ENCODE peak calls at places on chromosome 1, in seven cellular contexts. J, D, G, B, Y, A and E are unnamed samples.

GRCh38 chr1:64240209-64240608 is 36.8 kb downstream of the UBE2U start:
- DNase-seq in Y (no peak), A (no peak), G (no peak), D (peak; percentile 79), J (no peak), B (no peak), E (no peak)

GRCh38 chr1:2784854-2785630 is 16.5 kb downstream of the TTC34 start:
- DNase-seq in Y (no peak), G (no peak), B (no peak), J (peak; percentile 7), D (no peak), A (no peak), E (no peak)

GRCh38 chr1:17075470-17076255 is 21.8 kb upstream of the SDHB start:
- DNase-seq in Y (no peak), A (peak; percentile 66), G (no peak), D (no peak), B (no peak), J (no peak), E (no peak)

GRCh38 chr1:164712131-164713031 is 153.4 kb downstream of the PBX1 start:
- DNase-seq in J (no peak), D (peak; percentile 59), B (no peak), A (no peak), Y (no peak), G (no peak), E (no peak)

GRCh38 chr1:7454895-7455784 is 316.0 kb upstream of the VAMP3 start:
- DNase-seq in B (no peak), A (no peak), Y (no peak), G (no peak), J (no peak), D (peak; percentile 22), E (no peak)

GRCh38 chr1:88595355-88595754 is 88.7 kb upstream of the PKN2 start:
- DNase-seq in G (no peak), D (peak; percentile 58), J (no peak), B (no peak), A (peak; percentile 25), Y (peak; percentile 43), E (no peak)

GRCh38 chr1:211975152-211975941 is 60.0 kb downstream of the INTS7 start:
- DNase-seq in D (peak; percentile 56), G (no peak), A (no peak), Y (no peak), J (no peak), B (no peak), E (no peak)

GRCh38 chr1:218397752-218398339 is 52.7 kb downstream of the TGFB2 start:
- DNase-seq in Y (no peak), J (no peak), G (no peak), D (peak; percentile 49), B (no peak), A (no peak), E (no peak)

GRCh38 chr1:180231506-180232420 is 1.7 kb downstream of the LHX4 start:
- DNase-seq in D (peak; percentile 32), G (no peak), A (peak; percentile 70), Y (no peak), B (no peak), J (no peak), E (no peak)

GRCh38 chr1:185450123-185450788 is 133.2 kb upstream of the IVNS1ABP start:
- DNase-seq in D (no peak), J (no peak), A (no peak), G (no peak), B (no peak), Y (no peak), E (no peak)

GRCh38 chr1:206472454-206472853 is 2.2 kb downstream of the IKBKE start:
- DNase-seq in B (peak; percentile 40), Y (no peak), G (no peak), A (no peak), D (peak; percentile 73), J (no peak), E (no peak)

GRCh38 chr1:117671781-117672501 is 66.1 kb downstream of the TENT5C start:
- DNase-seq in A (no peak), Y (no peak), G (no peak), J (no peak), B (no peak), D (peak; percentile 77), E (no peak)

GRCh38 chr1:243508303-243508713 is 252.5 kb downstream of the SDCCAG8 start:
- DNase-seq in G (peak; percentile 36), A (peak; percentile 44), J (peak; percentile 37), Y (no peak), D (no peak), B (peak; percentile 69), E (no peak)

GRCh38 chr1:227729881-227730629 is 5.0 kb downstream of the JMJD4 start:
- DNase-seq in G (no peak), J (no peak), B (no peak), D (peak; percentile 70), A (peak; percentile 76), Y (peak; percentile 51), E (no peak)

GRCh38 chr1:21725738-21726392 is 56.7 kb upstream of the RAP1GAP start:
- DNase-seq in Y (no peak), B (no peak), J (no peak), G (no peak), A (no peak), D (no peak), E (no peak)

GRCh38 chr1:3327389-3327702 is 127.1 kb upstream of the ARHGEF16 start:
- DNase-seq in A (no peak), J (no peak), Y (no peak), G (no peak), D (no peak), B (no peak), E (no peak)

GRCh38 chr1:204418174-204419063 is 6.8 kb upstream of the PPP1R15B start:
- DNase-seq in G (no peak), J (no peak), B (no peak), D (peak; percentile 50), Y (no peak), A (peak; percentile 56), E (no peak)

GRCh38 chr1:226349801-226350503 is 41.0 kb upstream of the LIN9 start:
- DNase-seq in B (no peak), Y (no peak), A (peak; percentile 46), J (no peak), D (no peak), G (no peak), E (no peak)

GRCh38 chr1:165501975-165502358 is 41.8 kb upstream of the LRRC52 start:
- DNase-seq in G (no peak), B (no peak), A (no peak), D (peak; percentile 35), J (no peak), Y (no peak), E (no peak)

GRCh38 chr1:204025917-204026709 is 46.8 kb upstream of the SOX13 start:
- DNase-seq in J (no peak), Y (no peak), G (no peak), B (no peak), D (no peak), A (no peak), E (no peak)

GRCh38 chr1:19647643-19648042 is 3.5 kb downstream of the NBL1 start:
- DNase-seq in A (no peak), D (peak; percentile 26), G (no peak), B (peak; percentile 64), Y (no peak), J (no peak), E (no peak)

GRCh38 chr1:61076728-61077675 is 5.4 kb upstream of the NFIA start:
- DNase-seq in J (peak; percentile 66), D (peak; percentile 92), Y (peak; percentile 69), A (peak; percentile 65), G (peak; percentile 84), B (peak; percentile 88), E (peak; percentile 62)

GRCh38 chr1:58162952-58163550 is 383.5 kb downstream of the OMA1 start:
- DNase-seq in B (no peak), J (no peak), G (no peak), D (peak; percentile 65), A (no peak), Y (peak; percentile 50), E (no peak)

GRCh38 chr1:221182791-221183533 is 303.7 kb downstream of the HLX start:
- DNase-seq in B (no peak), D (no peak), A (no peak), J (no peak), G (no peak), Y (no peak), E (peak; percentile 70)

GRCh38 chr1:21956720-21957552 is 19.8 kb upstream of the HSPG2 start:
- DNase-seq in Y (peak; percentile 52), B (peak; percentile 69), D (peak; percentile 40), J (no peak), G (peak; percentile 67), A (peak; percentile 48), E (no peak)

GRCh38 chr1:172342584-172343245 is 77.8 kb upstream of the C1orf105 start:
- DNase-seq in G (no peak), B (no peak), D (no peak), Y (no peak), J (no peak), A (no peak), E (no peak)

GRCh38 chr1:234696148-234696576 is 86.2 kb upstream of the IRF2BP2 start:
- DNase-seq in Y (no peak), B (no peak), D (no peak), G (no peak), A (peak; percentile 52), J (no peak), E (no peak)

DNA sequence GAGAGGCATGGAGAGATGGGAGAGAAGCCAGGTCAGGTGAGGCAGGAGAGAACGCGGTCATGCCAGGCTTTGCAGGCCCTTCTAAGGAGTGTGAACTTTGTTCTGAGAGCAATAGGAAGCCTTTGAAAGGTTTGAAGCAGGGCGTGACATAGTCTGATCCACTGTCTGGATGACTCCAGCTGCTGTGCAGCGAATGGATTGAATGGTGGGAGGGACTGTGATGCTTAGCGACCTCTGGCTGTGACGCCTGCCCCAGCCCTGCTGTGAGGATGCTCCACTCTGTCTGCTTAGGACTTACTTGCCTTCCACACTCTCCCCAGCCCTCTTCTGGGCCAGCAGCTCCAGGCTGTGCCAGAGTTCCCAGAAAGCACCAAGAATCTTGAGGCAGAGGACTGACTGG is 41.8 kb upstream of the POU3F1 start:
- DNase-seq in D (no peak), J (no peak), A (no peak), Y (no peak), B (no peak), G (no peak), E (no peak)
- TF ChIP-seq CTCF in D (no peak), J (no peak), A (no peak), Y (no peak), B (no peak), G (no peak), E (no peak)

DNA sequence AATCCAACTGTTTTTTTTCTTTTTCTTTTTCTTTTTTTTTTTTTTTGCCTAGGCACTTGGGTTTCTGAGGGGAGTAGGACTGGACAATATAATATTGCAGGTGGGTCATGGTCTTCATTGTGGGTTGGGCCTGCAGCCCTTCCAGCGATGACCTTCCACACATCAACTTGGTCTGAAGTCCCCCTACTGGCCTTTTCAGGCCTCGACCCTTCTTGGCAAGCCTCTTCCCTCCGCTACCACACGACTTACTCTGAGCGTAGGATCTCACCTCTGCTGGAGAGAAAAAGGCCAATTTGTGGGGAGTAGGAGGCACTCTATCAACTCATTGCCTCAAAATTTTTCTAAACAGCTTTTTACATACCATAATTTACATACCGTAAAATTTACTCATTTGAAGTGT is 51.1 kb upstream of the GRIK3 start:
- DNase-seq in J (no peak), A (no peak), D (no peak), Y (no peak), B (no peak), G (no peak), E (no peak)
- TF ChIP-seq CTCF in J (no peak), A (no peak), D (no peak), Y (no peak), B (no peak), G (no peak), E (no peak)

GRCh38 chr1:100538935-100539835 is 1.2 kb downstream of the GPR88 start:
- DNase-seq in B (peak; percentile 33), Y (no peak), J (no peak), A (peak; percentile 53), G (no peak), D (no peak), E (no peak)
- TF ChIP-seq CTCF in B (peak; percentile 32), Y (peak; percentile 13), J (no peak), A (peak; percentile 0), G (no peak), D (peak; percentile 18), E (peak; percentile 29)

GRCh38 chr1:23081376-23081775 is 62.1 kb downstream of the KDM1A start:
- DNase-seq in J (no peak), B (no peak), A (no peak), Y (no peak), D (no peak), G (no peak), E (no peak)
- TF ChIP-seq CTCF in J (no peak), B (no peak), A (no peak), Y (no peak), D (peak; percentile 32), G (no peak), E (peak; percentile 6)